ENCODE peak calls at places on chromosomes 7 and 10, in eight cellular contexts. Z is SJSA1, P is neuronal stem cell, Y is lower lobe of right lung, B is ascending aorta, W is fibroblast of lung, G is ovary, I is endodermal cell. C is an unnamed sample. For H3K36me3, the result is how much of the 10 kb centered on the place peaks cover.

GRCh38 chr7:46671108-46671769 is 750.2 kb upstream of the IGFBP3 start:
- DNase-seq in Z (no peak), P (no peak), Y (no peak), B (no peak), W (no peak), G (no peak), I (no peak), C (no peak)

GRCh38 chr10:97759157-97759980 is 12.4 kb downstream of the SFRP5 start:
- DNase-seq in Z (peak), P (peak), Y (peak), B (peak), W (peak), G (peak), I (peak), C (peak)

GRCh38 chr10:42990721-42991441 is 86.0 kb upstream of the RET start:
- DNase-seq in Z (no peak), P (no peak), Y (peak), B (no peak), W (no peak), G (peak), I (no peak), C (no peak)

GRCh38 chr7:29998489-29998888 is 8.9 kb upstream of the SCRN1 start:
- DNase-seq in Z (no peak), P (no peak), Y (no peak), B (no peak), W (no peak), G (no peak), I (no peak), C (no peak)

GRCh38 chr7:7761340-7761973 is 43.0 kb upstream of the RPA3 start:
- DNase-seq in Z (peak), P (no peak), Y (no peak), B (no peak), W (peak), G (no peak), I (no peak), C (peak)

GRCh38 chr7:12647364-12648219 is 39.8 kb upstream of the ARL4A start:
- DNase-seq in Z (peak), P (no peak), Y (no peak), B (no peak), W (peak), G (no peak), I (no peak), C (no peak)

GRCh38 chr7:76509931-76510877 is at the start of gene UPK3B:
- DNase-seq in Z (no peak), P (no peak), Y (peak), B (no peak), W (no peak), G (no peak), I (peak), C (no peak)

GRCh38 chr10:67925449-67926005 is 41.1 kb downstream of the SIRT1 start:
- DNase-seq in Z (no peak), P (no peak), Y (no peak), B (no peak), W (no peak), G (no peak), I (no peak), C (no peak)

GRCh38 chr10:7085913-7086589 is 324.8 kb downstream of the SFMBT2 start:
- DNase-seq in Z (no peak), P (no peak), Y (no peak), B (no peak), W (peak), G (no peak), I (peak), C (no peak)

GRCh38 chr10:49038711-49039110 is 76.6 kb downstream of the VSTM4 start:
- DNase-seq in Z (no peak), P (no peak), Y (no peak), B (no peak), W (no peak), G (no peak), I (peak), C (no peak)

GRCh38 chr10:5536486-5536885 is 11.7 kb downstream of the CALML3 start:
- DNase-seq in Z (no peak), P (no peak), Y (no peak), B (peak), W (no peak), G (no peak), I (peak), C (no peak)

GRCh38 chr10:79984851-79985250 is 35.9 kb upstream of the SFTPD start:
- DNase-seq in Z (peak), P (no peak), Y (peak), B (no peak), W (no peak), G (no peak), I (peak), C (no peak)

GRCh38 chr7:158546626-158547025 is 41.0 kb downstream of the PTPRN2 start:
- DNase-seq in Z (no peak), P (no peak), Y (no peak), B (no peak), W (no peak), G (no peak), I (no peak), C (no peak)

GRCh38 chr10:35633006-35633980 is 8.8 kb downstream of the FZD8 start:
- DNase-seq in Z (no peak), P (no peak), Y (no peak), B (no peak), W (no peak), G (no peak), I (peak), C (no peak)

GRCh38 chr7:83652481-83652880 is 3.5 kb upstream of the SEMA3E start:
- DNase-seq in Z (no peak), P (no peak), Y (no peak), B (no peak), W (no peak), G (no peak), I (no peak), C (no peak)

GRCh38 chr7:90210925-90211324 is 615 bp upstream of the STEAP2 start:
- DNase-seq in Z (no peak), P (no peak), Y (no peak), B (no peak), W (no peak), G (peak), I (peak), C (no peak)

GRCh38 chr7:36045830-36046341 is 107.2 kb upstream of the EEPD1 start:
- DNase-seq in Z (no peak), P (no peak), Y (no peak), B (no peak), W (no peak), G (no peak), I (peak), C (no peak)

GRCh38 chr10:19788902-19789301 is 27.3 kb upstream of the PLXDC2 start:
- DNase-seq in Z (no peak), P (no peak), Y (no peak), B (no peak), W (no peak), G (no peak), I (no peak), C (no peak)

GRCh38 chr10:103470755-103471653 is 8.0 kb downstream of the CALHM3 start:
- DNase-seq in Z (no peak), P (no peak), Y (peak), B (no peak), W (peak), G (peak), I (peak), C (peak)

GRCh38 chr7:16795624-16796023 is 9.2 kb downstream of the AGR2 start:
- DNase-seq in Z (no peak), P (no peak), Y (no peak), B (no peak), W (no peak), G (no peak), I (no peak), C (no peak)

GRCh38 chr10:21517134-21517982 is 8.1 kb downstream of the SKIDA1 start:
- DNase-seq in Z (peak), P (no peak), Y (peak), B (peak), W (peak), G (peak), I (peak), C (no peak)

GRCh38 chr10:114970515-114970914 is 32.5 kb downstream of the TRUB1 start:
- DNase-seq in Z (peak), P (peak), Y (no peak), B (no peak), W (no peak), G (no peak), I (peak), C (no peak)

GRCh38 chr10:114974625-114975421 is 36.8 kb downstream of the TRUB1 start:
- DNase-seq in Z (no peak), P (no peak), Y (no peak), B (no peak), W (no peak), G (no peak), I (no peak), C (no peak)
- H3K36me3 ChIP-seq in Z (under half), P (under half), Y (under half), B (under half), W (under half), G (under half), I (under half), C (under half)

DNA sequence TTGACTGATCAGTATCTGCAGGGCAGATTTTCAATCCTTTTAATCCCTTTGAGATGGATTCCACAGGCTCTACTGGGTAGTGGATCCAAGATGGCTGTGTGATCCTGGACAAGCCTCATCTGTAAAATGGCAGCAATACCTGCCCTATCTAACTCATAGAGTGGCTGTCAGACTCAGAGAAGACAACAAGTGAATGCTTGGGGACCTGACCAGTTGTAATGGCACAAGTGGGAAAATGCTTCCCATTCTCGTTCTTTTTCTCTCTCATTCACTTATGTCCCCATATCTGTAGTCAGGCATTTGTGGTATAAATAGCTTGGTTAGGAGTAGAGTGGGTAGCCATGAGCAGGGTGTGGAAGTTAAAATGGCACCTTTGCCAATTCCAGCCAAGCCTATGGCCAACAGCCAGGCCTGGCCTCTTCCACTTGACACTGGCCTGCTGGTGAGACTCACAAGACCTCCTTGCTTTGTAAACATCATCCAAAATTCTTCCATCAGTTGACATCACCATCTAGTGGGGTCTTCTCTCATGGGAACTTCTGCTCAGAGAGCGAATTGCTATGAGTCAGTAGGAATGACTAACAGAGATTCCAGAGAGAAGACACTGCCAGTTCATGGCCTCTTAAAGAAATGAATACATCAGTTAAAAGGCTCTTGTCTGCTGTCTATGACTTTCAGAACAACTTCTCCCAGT is 150.1 kb downstream of the PLPP4 start:
- DNase-seq in Z (peak), P (no peak), Y (no peak), B (no peak), W (no peak), G (no peak), I (no peak), C (no peak)
- H3K36me3 ChIP-seq in Z (under half), P (under half), Y (under half), B (under half), W (under half), G (under half), I (under half), C (under half)

GRCh38 chr10:818010-818409 is 113.5 kb downstream of the LARP4B start:
- DNase-seq in Z (no peak), P (no peak), Y (no peak), B (no peak), W (no peak), G (no peak), I (no peak), C (no peak)
- H3K36me3 ChIP-seq in Z (half or more), P (half or more), Y (half or more), B (half or more), W (under half), G (under half), I (half or more), C (half or more)

GRCh38 chr10:133396035-133396624 is 2.2 kb downstream of the MTG1 start:
- DNase-seq in Z (no peak), P (no peak), Y (peak), B (no peak), W (no peak), G (no peak), I (no peak), C (no peak)
- H3K36me3 ChIP-seq in Z (under half), P (under half), Y (under half), B (under half), W (under half), G (under half), I (half or more), C (under half)

GRCh38 chr10:91816986-91817385 is 18.8 kb downstream of the TNKS2 start:
- DNase-seq in Z (no peak), P (no peak), Y (no peak), B (no peak), W (no peak), G (no peak), I (no peak), C (no peak)
- H3K36me3 ChIP-seq in Z (half or more), P (under half), Y (half or more), B (under half), W (under half), G (under half), I (half or more), C (half or more)

GRCh38 chr7:125834421-125834820 is 904.8 kb upstream of the POT1 start:
- DNase-seq in Z (no peak), P (no peak), Y (no peak), B (no peak), W (no peak), G (no peak), I (peak), C (no peak)

GRCh38 chr7:125828153-125828690 is 898.6 kb upstream of the POT1 start:
- DNase-seq in Z (no peak), P (no peak), Y (no peak), B (no peak), W (no peak), G (no peak), I (no peak), C (no peak)

GRCh38 chr7:125830743-125831142 is 901.1 kb upstream of the POT1 start:
- DNase-seq in Z (no peak), P (no peak), Y (no peak), B (no peak), W (no peak), G (no peak), I (no peak), C (no peak)

DNA sequence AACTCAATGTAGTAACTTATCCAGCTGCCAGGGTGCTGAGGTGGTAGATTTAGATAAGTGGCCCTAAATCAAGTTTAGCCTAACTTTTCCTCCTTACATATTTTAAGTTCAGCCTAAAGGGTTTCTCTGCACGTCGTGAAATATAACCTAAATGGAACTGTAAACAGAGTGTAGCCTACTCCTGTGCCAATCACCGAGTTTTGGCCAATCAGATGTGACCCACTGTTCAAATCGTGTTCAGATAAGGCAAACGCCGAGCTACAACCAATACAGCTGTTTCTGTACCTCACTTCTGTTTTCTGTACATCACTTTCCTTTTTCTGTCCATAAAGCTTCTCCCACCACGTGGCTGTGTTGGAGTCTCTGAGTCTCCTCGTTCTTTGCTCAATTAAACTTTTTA is 904.2 kb upstream of the POT1 start:
- DNase-seq in Z (no peak), P (no peak), Y (no peak), B (no peak), W (no peak), G (no peak), I (no peak), C (no peak)
- H3K36me3 ChIP-seq in Z (under half), P (under half), Y (under half), B (under half), W (under half), G (under half), I (under half), C (under half)

DNA sequence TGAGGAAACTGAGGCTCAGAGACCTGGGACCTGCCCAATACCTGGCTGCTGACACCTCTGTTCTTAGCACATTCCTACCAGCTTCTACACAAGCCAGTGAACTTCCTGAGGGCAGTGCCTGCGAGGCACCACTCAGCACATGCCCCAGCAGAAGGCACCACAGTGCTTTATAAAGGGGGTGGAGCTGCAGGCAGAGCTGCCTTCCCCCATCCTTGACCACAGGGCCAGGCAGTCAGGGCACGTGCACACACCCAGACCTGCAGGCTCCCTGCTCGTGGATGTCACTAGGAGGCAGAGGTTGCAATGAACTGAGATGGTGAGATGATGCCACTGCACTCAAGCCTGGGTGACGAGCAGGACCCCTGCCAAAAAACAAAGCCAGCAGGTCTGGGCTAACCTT is 39.2 kb upstream of the TUBB8 start:
- DNase-seq in Z (no peak), P (no peak), Y (no peak), B (no peak), W (no peak), G (no peak), I (no peak), C (no peak)
- H3K36me3 ChIP-seq in Z (under half), P (under half), Y (under half), B (under half), W (under half), G (under half), I (under half), C (under half)

GRCh38 chr7:155705656-155706360 is 61.3 kb downstream of the RBM33 start:
- DNase-seq in Z (no peak), P (no peak), Y (no peak), B (no peak), W (no peak), G (no peak), I (no peak), C (no peak)
- H3K36me3 ChIP-seq in Z (half or more), P (under half), Y (half or more), B (half or more), W (under half), G (under half), I (half or more), C (half or more)

GRCh38 chr7:157255201-157255606 is 81.6 kb upstream of the DNAJB6 start:
- DNase-seq in Z (no peak), P (no peak), Y (no peak), B (no peak), W (no peak), G (no peak), I (no peak), C (no peak)

GRCh38 chr7:157250605-157251228 is 86.1 kb upstream of the DNAJB6 start:
- DNase-seq in Z (no peak), P (peak), Y (no peak), B (no peak), W (peak), G (no peak), I (peak), C (peak)

GRCh38 chr7:157248659-157249058 is 88.1 kb upstream of the DNAJB6 start:
- DNase-seq in Z (no peak), P (no peak), Y (no peak), B (no peak), W (no peak), G (no peak), I (no peak), C (no peak)

DNA sequence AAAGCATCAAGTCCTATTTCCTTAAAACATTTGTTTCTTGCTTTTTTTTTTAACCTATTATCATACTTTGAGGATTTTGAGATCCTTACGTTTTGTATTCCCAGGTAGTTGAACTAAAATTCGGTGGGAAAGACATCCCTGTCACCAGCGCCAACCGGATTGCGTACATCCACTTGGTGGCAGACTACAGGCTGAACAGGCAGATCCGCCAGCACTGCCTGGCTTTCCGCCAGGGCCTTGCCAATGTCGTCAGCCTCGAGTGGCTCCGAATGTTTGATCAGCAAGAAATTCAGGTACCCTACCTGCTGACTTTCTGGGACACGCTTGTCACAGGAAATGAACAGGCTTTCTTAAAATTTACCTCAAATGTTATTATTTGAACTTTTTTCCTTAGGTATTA is 83.0 kb upstream of the DNAJB6 start:
- DNase-seq in Z (no peak), P (no peak), Y (peak), B (peak), W (no peak), G (no peak), I (peak), C (no peak)
- H3K36me3 ChIP-seq in Z (half or more), P (under half), Y (half or more), B (under half), W (under half), G (under half), I (half or more), C (under half)

DNA sequence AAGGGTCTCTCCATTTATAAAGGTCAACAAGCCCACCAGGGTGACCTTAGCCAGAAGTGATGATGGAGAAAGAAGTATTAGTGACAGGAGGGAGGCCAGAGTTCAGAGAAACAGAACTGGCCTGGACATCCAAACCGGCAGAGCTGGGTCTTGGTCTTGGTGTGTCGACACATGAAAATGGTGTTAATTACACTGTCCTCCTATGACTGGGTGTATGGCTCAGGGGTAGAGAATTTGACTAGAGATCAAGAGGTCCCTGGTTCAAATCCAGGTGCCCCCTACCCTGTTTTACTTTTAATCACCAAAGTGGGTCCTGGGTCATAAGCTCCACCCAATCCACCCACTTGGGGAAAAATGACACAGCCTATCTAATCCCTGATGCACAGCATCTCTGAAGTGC is 110.6 kb upstream of the ZNF746 start:
- DNase-seq in Z (no peak), P (no peak), Y (no peak), B (no peak), W (no peak), G (no peak), I (no peak), C (no peak)
- H3K36me3 ChIP-seq in Z (half or more), P (under half), Y (half or more), B (under half), W (under half), G (under half), I (half or more), C (under half)